ENCODE peak calls at places on chromosomes 2 and 18, in ten cellular contexts. G is hepatocyte, D is bronchial epithelial cell, R is OCI-LY7, O is cardiac muscle cell, M is HFF-Myc, A is Calu3, T is epithelial cell of proximal tubule, B is IMR-90, C is fibroblast of mammary gland. W is an unnamed sample.

GRCh38 chr2:164928101-164928673 is 27.1 kb downstream of the SLC38A11 start:
- DNase-seq in T (no peak), B (no peak), G (no peak), A (no peak), M (no peak), O (no peak), D (no peak), R (no peak), C (no peak), W (no peak)

GRCh38 chr2:236969767-236970655 is 115.7 kb upstream of the COPS8 start:
- DNase-seq in R (no peak), T (no peak), C (no peak), A (no peak), G (no peak), B (no peak), M (no peak), D (peak; percentile 58), O (no peak), W (no peak)

GRCh38 chr2:227849906-227850305 is 21.5 kb upstream of the DAW1 start:
- DNase-seq in R (no peak), A (no peak), D (peak; percentile 85), O (no peak), B (peak; percentile 43), G (no peak), T (no peak), M (peak; percentile 10), C (peak; percentile 97), W (no peak)

GRCh38 chr2:59939173-59939572 is 614.3 kb downstream of the BCL11A start:
- DNase-seq in B (no peak), C (no peak), D (no peak), O (no peak), A (no peak), G (no peak), T (no peak), R (no peak), M (no peak), W (no peak)

GRCh38 chr2:45040786-45041185 is 31.5 kb upstream of the SIX2 start:
- DNase-seq in T (no peak), B (no peak), C (no peak), D (no peak), O (peak; percentile 92), M (no peak), A (no peak), R (no peak), G (no peak), W (no peak)

GRCh38 chr18:27377251-27377650 is 192.1 kb upstream of the CHST9 start:
- DNase-seq in R (no peak), B (no peak), G (no peak), C (peak; percentile 2), T (peak; percentile 74), M (no peak), O (no peak), A (peak; percentile 7), D (peak; percentile 52), W (no peak)

GRCh38 chr18:9637036-9637767 is 22.8 kb upstream of the PPP4R1 start:
- DNase-seq in T (no peak), D (peak; percentile 56), B (peak; percentile 57), R (no peak), G (no peak), M (no peak), C (peak; percentile 37), O (no peak), A (no peak), W (no peak)

GRCh38 chr18:73952296-73952946 is 195.2 kb downstream of the FBXO15 start:
- DNase-seq in O (no peak), R (no peak), D (no peak), B (no peak), T (no peak), C (no peak), M (no peak), A (no peak), G (no peak), W (no peak)

GRCh38 chr18:60935046-60935445 is 398.2 kb upstream of the CDH20 start:
- DNase-seq in G (no peak), R (no peak), B (no peak), O (no peak), A (no peak), C (peak; percentile 47), M (no peak), D (no peak), T (no peak), W (no peak)

GRCh38 chr2:121710470-121711170 is 26.1 kb downstream of the NIFK start:
- DNase-seq in R (no peak), G (no peak), D (no peak), O (no peak), T (no peak), M (no peak), B (no peak), A (peak; percentile 57), C (no peak), W (no peak)

GRCh38 chr18:76621782-76622495 is 126.9 kb upstream of the ZNF516 start:
- DNase-seq in G (peak; percentile 50), C (peak; percentile 76), D (peak; percentile 82), O (no peak), R (no peak), B (peak; percentile 62), M (no peak), A (no peak), T (peak; percentile 37), W (no peak)

GRCh38 chr2:49715597-49715996 is 561.3 kb upstream of the FSHR start:
- DNase-seq in T (no peak), D (no peak), R (no peak), B (no peak), A (no peak), M (no peak), O (no peak), G (no peak), C (no peak), W (no peak)

GRCh38 chr2:2717406-2717805 is 386.3 kb upstream of the MYT1L start:
- DNase-seq in O (no peak), T (no peak), G (no peak), A (no peak), R (no peak), B (no peak), M (no peak), C (no peak), D (no peak), W (no peak)

GRCh38 chr18:48543228-48543627 is 4.4 kb downstream of the CTIF start:
- DNase-seq in A (peak; percentile 31), D (no peak), R (no peak), C (no peak), G (peak; percentile 64), O (no peak), T (no peak), M (no peak), B (no peak), W (no peak)

GRCh38 chr2:99106905-99107304 is 34.6 kb upstream of the C2orf15 start:
- DNase-seq in G (no peak), B (no peak), O (no peak), A (no peak), M (no peak), D (peak; percentile 18), T (no peak), R (no peak), C (peak; percentile 24), W (no peak)

GRCh38 chr2:99104006-99104405 is 37.5 kb upstream of the C2orf15 start:
- DNase-seq in G (no peak), M (no peak), C (no peak), R (no peak), T (no peak), D (no peak), B (no peak), A (no peak), O (no peak), W (no peak)

GRCh38 chr2:99096728-99097127 is 44.8 kb upstream of the C2orf15 start:
- DNase-seq in T (no peak), M (no peak), A (no peak), B (no peak), R (no peak), C (no peak), O (no peak), D (no peak), G (no peak), W (no peak)

GRCh38 chr2:99101697-99102096 is 39.8 kb upstream of the C2orf15 start:
- DNase-seq in D (no peak), C (peak; percentile 54), O (no peak), A (no peak), T (no peak), G (no peak), R (no peak), M (no peak), B (peak; percentile 3), W (no peak)
- TF ChIP-seq CTCF in D (no peak), C (peak; percentile 13), O (no peak), A (no peak), T (peak; percentile 6), G (no peak), R (no peak), M (no peak), B (no peak), W (peak; percentile 11)

DNA sequence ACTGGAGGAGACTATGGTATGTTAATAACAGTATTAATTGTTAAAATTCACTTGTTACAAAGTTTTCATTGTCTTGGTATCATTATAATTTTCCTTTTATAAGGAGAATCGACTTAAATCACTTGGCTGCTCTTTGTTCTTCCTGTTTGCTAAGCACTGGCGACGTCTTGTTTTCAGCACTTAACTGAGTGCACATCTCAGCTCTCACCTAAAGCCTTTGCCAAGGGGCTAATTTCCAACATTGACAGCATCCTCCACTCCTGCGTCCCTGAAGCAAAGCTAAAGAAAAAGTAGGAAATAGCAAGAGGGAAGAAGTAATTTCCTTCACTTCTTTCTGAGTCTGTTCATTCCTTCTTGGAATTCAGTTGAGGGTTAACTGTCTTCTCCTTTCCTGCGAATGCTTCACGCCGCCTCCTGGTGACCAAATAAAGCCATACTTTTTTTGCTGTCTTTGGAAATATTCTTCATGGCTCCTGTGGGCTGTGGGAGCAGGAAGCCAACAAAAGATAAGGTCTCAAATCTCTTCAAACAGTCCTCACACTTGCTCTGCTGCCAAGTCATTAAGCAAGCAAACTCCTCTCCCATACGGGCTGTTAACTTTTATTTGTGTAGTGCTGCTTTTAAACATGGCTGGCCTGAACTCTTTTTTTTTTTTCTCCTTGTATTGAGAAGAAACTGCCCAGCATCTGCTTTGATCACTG is 100.8 kb downstream of the DPP10 start:
- DNase-seq in T (no peak), G (peak; percentile 71), D (no peak), A (peak; percentile 44), C (no peak), M (no peak), R (no peak), B (no peak), O (peak; percentile 14), W (no peak)
- TF ChIP-seq CTCF in T (peak; percentile 49), G (peak; percentile 57), D (no peak), A (peak; percentile 41), C (no peak), M (no peak), R (no peak), B (peak; percentile 20), O (peak; percentile 52), W (no peak)

DNA sequence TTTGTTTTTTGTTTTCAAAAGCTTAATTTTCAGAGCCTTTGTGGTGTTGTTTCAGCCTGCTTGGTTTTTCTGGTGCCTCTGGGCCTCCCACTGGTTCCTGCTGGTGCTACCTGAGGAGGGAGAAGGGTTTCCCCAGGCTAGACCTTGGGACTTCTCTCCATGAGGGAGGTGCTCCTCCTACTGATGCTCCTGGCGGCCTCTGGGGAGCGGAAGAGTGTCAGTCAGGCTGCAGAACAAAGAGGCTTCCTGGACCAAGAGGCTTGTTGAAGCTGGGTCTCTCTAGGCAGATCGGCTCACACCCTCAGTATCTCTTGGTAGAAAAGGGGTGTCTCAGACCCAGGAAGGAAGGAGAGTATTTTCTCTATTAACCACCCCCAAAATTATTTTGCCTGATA is 32.2 kb downstream of the RFX8 start:
- DNase-seq in B (no peak), T (no peak), C (no peak), O (no peak), A (no peak), D (no peak), G (no peak), R (no peak), M (no peak), W (no peak)
- TF ChIP-seq CTCF in B (no peak), T (peak; percentile 11), C (no peak), O (peak; percentile 9), A (no peak), D (no peak), G (peak; percentile 5), R (no peak), M (no peak), W (no peak)

GRCh38 chr18:50194623-50195532 is at the start of gene MYO5B:
- DNase-seq in G (peak; percentile 96), B (no peak), T (no peak), M (no peak), R (peak; percentile 10), D (peak; percentile 58), O (peak; percentile 82), C (no peak), A (peak; percentile 95), W (no peak)
- TF ChIP-seq CTCF in G (peak; percentile 40), B (no peak), T (peak; percentile 35), M (no peak), R (peak; percentile 40), D (peak; percentile 41), O (no peak), C (no peak), A (peak; percentile 50), W (no peak)